ENCODE peak calls at places on chromosomes 11 and 22, in eight cellular contexts. E, Q, G, U, O, Y, L and T are unnamed samples.

GRCh38 chr22:28927526-28928089 is 44.2 kb downstream of the ZNRF3 start:
- DNase-seq in Y (no peak), L (no peak), O (no peak), G (no peak), Q (no peak), E (no peak), U (no peak), T (no peak)

GRCh38 chr11:93740802-93741093 is 547 bp downstream of the TAF1D start:
- DNase-seq in L (peak; percentile 81), O (peak; percentile 52), E (peak; percentile 83), U (no peak), Q (peak; percentile 64), Y (peak; percentile 49), G (peak; percentile 77), T (peak; percentile 85)

GRCh38 chr22:45448431-45448830 is 34.9 kb downstream of the RIBC2 start:
- DNase-seq in L (no peak), Q (peak; percentile 39), Y (no peak), G (no peak), U (no peak), E (peak; percentile 88), O (peak; percentile 83), T (no peak)

GRCh38 chr11:8092587-8093424 is 11.8 kb downstream of the TUB start:
- DNase-seq in G (peak; percentile 67), Y (peak; percentile 66), E (peak; percentile 69), U (no peak), Q (peak; percentile 58), O (peak; percentile 52), L (no peak), T (no peak)

GRCh38 chr11:112795142-112795815 is 165.9 kb upstream of the NCAM1 start:
- DNase-seq in L (no peak), O (no peak), Q (no peak), E (peak; percentile 67), G (no peak), Y (peak; percentile 31), U (no peak), T (no peak)

GRCh38 chr22:25120093-25120561 is 79.5 kb upstream of the CRYBB3 start:
- DNase-seq in Y (no peak), U (no peak), Q (no peak), E (peak; percentile 62), L (peak; percentile 67), O (no peak), G (peak; percentile 49), T (peak; percentile 73)

GRCh38 chr11:46697303-46697702 is 3.1 kb downstream of the ARHGAP1 start:
- DNase-seq in Q (no peak), E (no peak), O (no peak), Y (no peak), U (no peak), G (no peak), L (no peak), T (no peak)

GRCh38 chr11:73463359-73463758 is 87.2 kb downstream of the RELT start:
- DNase-seq in E (no peak), Q (no peak), L (no peak), U (peak; percentile 26), O (no peak), Y (peak; percentile 83), G (no peak), T (no peak)

GRCh38 chr22:36663581-36663980 is 40.0 kb downstream of the CACNG2 start:
- DNase-seq in U (no peak), O (no peak), G (no peak), Q (no peak), L (no peak), E (no peak), Y (no peak), T (no peak)

GRCh38 chr22:28899199-28899853 is 16.0 kb downstream of the ZNRF3 start:
- DNase-seq in G (no peak), Y (peak; percentile 20), Q (no peak), O (no peak), E (no peak), L (no peak), U (no peak), T (no peak)

GRCh38 chr11:19631657-19632325 is 80.8 kb upstream of the NAV2 start:
- DNase-seq in E (no peak), Q (no peak), O (no peak), L (no peak), U (no peak), Y (no peak), G (no peak), T (no peak)

GRCh38 chr22:44680481-44680894 is 21.5 kb upstream of the PRR5 start:
- DNase-seq in G (no peak), E (no peak), Q (no peak), L (no peak), O (no peak), Y (no peak), U (no peak), T (no peak)

GRCh38 chr22:37544955-37545702 is 15.2 kb upstream of the CDC42EP1 start:
- DNase-seq in Q (peak; percentile 85), L (peak; percentile 88), G (peak; percentile 82), E (no peak), U (no peak), Y (peak; percentile 58), O (peak; percentile 77), T (peak; percentile 85)

GRCh38 chr11:100761806-100762205 is 74.7 kb downstream of the ARHGAP42 start:
- DNase-seq in G (no peak), L (no peak), Y (no peak), U (no peak), O (no peak), E (no peak), Q (no peak), T (no peak)

GRCh38 chr11:9601876-9602199 is 28.4 kb downstream of the WEE1 start:
- DNase-seq in E (no peak), O (no peak), L (no peak), U (no peak), Q (no peak), G (no peak), Y (no peak), T (no peak)

GRCh38 chr11:9604134-9604533 is 30.7 kb downstream of the WEE1 start:
- DNase-seq in U (no peak), Q (no peak), E (no peak), O (no peak), L (no peak), G (no peak), Y (peak; percentile 26), T (no peak)

GRCh38 chr11:9601041-9601875 is 27.8 kb downstream of the WEE1 start:
- DNase-seq in G (no peak), Q (no peak), L (no peak), E (peak; percentile 74), O (no peak), Y (peak; percentile 89), U (peak; percentile 72), T (no peak)

GRCh38 chr11:9600166-9600565 is 26.7 kb downstream of the WEE1 start:
- DNase-seq in Q (no peak), O (no peak), U (no peak), E (no peak), Y (no peak), G (no peak), L (no peak), T (no peak)

GRCh38 chr11:9600651-9601040 is 27.2 kb downstream of the WEE1 start:
- DNase-seq in Q (no peak), L (no peak), U (no peak), G (no peak), Y (peak; percentile 53), O (no peak), E (no peak), T (no peak)
- H3K4me3 ChIP-seq in Q (no peak overlapping the region), L (no peak overlapping the region), U (no peak overlapping the region), G (no peak overlapping the region), Y (no peak overlapping the region), O (no peak overlapping the region), E (no peak overlapping the region), T (no peak overlapping the region)

GRCh38 chr11:27842290-27842689 is 142.0 kb upstream of the BDNF start:
- DNase-seq in Q (no peak), L (no peak), O (no peak), E (no peak), U (no peak), G (no peak), Y (no peak), T (no peak)

GRCh38 chr11:27837895-27838563 is 137.8 kb upstream of the BDNF start:
- DNase-seq in Q (no peak), O (no peak), U (no peak), Y (no peak), L (no peak), G (no peak), E (no peak), T (no peak)

GRCh38 chr11:27838674-27839073 is 138.4 kb upstream of the BDNF start:
- DNase-seq in G (no peak), U (no peak), Y (no peak), O (no peak), Q (no peak), E (no peak), L (no peak), T (no peak)

DNA sequence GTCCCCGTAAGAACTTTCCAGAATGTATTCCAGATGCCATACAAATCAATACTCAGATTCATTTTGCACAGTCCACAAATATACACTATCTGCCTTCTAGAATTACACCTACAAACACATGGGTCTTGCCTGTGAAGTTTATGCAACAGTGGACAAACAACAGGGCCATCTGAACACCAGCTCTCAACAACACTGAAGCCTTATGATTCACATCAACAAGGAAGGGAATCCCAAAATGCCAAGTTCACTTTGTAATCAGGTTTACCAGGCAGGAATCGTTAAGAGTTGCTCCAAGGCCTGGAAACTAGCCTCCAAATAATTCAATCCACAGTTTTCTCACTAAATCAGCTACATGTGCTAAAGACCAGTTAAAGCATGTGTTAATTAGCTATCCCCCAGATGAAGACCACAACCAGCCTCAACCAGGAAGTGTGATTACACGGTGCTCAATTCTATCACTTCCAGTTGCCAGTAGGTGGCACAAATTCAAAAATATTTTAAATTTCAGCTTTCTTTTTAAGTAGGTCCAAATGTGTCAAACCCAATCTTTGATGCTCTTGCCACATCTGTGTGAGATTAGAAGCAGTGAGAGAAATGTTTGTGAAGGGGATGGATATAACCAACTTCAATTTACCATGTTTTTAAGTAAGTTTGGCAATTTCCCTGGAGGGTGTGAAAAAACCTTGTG is 139.1 kb upstream of the BDNF start:
- DNase-seq in U (no peak), G (no peak), L (no peak), Y (peak; percentile 19), Q (no peak), E (no peak), O (no peak), T (no peak)
- TF ChIP-seq CTCF in U (peak; percentile 35), G (no peak), L (peak; percentile 6), Y (peak; percentile 38), Q (no peak), E (no peak), O (no peak), T (peak; percentile 13)

GRCh38 chr11:74682731-74683278 is 48.4 kb downstream of the CHRDL2 start:
- DNase-seq in E (no peak), Q (no peak), Y (no peak), O (no peak), U (no peak), L (peak; percentile 51), G (no peak), T (peak; percentile 56)
- H3K4me3 ChIP-seq in E (peak overlapping the region; percentile 75), Q (no peak overlapping the region), Y (no peak overlapping the region), O (no peak overlapping the region), U (no peak overlapping the region), L (peak overlapping the region; percentile 57), G (peak overlapping the region; percentile 59), T (peak overlapping the region; percentile 44)

GRCh38 chr11:26286472-26287066 is 45.4 kb upstream of the ANO3 start:
- DNase-seq in G (no peak), Y (peak; percentile 37), L (no peak), Q (no peak), E (no peak), O (no peak), U (no peak), T (no peak)
- TF ChIP-seq CTCF in G (peak; percentile 17), Y (peak; percentile 44), L (peak; percentile 27), Q (no peak), E (no peak), O (no peak), U (peak; percentile 56), T (no peak)